ENCODE peak calls at places on chromosomes 13 and 19, in eight cellular contexts. O, G, R, X, A, S, N and H are unnamed samples.

GRCh38 chr13:94660695-94661324 is 51.5 kb downstream of the SOX21 start:
- DNase-seq in A (no peak), O (no peak), S (peak), G (peak), X (no peak), R (no peak), N (no peak), H (peak)

GRCh38 chr19:4930664-4931063 is 21.4 kb downstream of the UHRF1 start:
- DNase-seq in O (no peak), A (no peak), R (no peak), X (no peak), S (no peak), N (no peak), G (peak), H (no peak)

GRCh38 chr13:77521595-77522367 is 13.7 kb upstream of the SCEL start:
- DNase-seq in R (peak), O (no peak), X (no peak), N (no peak), G (peak), A (peak), S (peak), H (no peak)

GRCh38 chr13:52162279-52163101 is 3.1 kb upstream of the NEK3 start:
- DNase-seq in R (no peak), O (no peak), A (no peak), X (no peak), S (no peak), N (no peak), G (peak), H (peak)

GRCh38 chr13:94630858-94631257 is 29.2 kb downstream of the GPR180 start:
- DNase-seq in O (no peak), S (no peak), X (no peak), A (no peak), G (no peak), R (no peak), N (no peak), H (no peak)

GRCh38 chr19:6588508-6589345 is 2.2 kb downstream of the CD70 start:
- DNase-seq in X (no peak), S (no peak), A (no peak), N (no peak), O (no peak), G (no peak), R (no peak), H (no peak)

GRCh38 chr19:33302974-33303790 is 848 bp upstream of the CEBPA start:
- DNase-seq in O (peak), S (peak), A (peak), X (no peak), G (peak), R (no peak), N (no peak), H (no peak)

GRCh38 chr19:49422407-49423277 is 599 bp downstream of the PTH2 start:
- DNase-seq in N (no peak), S (no peak), X (no peak), G (no peak), R (no peak), A (peak), O (peak), H (no peak)

GRCh38 chr13:28177327-28177726 is 39.0 kb downstream of the PAN3 start:
- DNase-seq in N (no peak), O (no peak), A (no peak), S (no peak), G (no peak), R (no peak), X (no peak), H (no peak)

GRCh38 chr13:100542546-100543156 is 45.9 kb downstream of the GGACT start:
- DNase-seq in S (peak), R (no peak), O (peak), X (peak), A (no peak), N (no peak), G (peak), H (peak)

GRCh38 chr19:46863818-46864629 is 3.2 kb downstream of the ARHGAP35 start:
- DNase-seq in A (peak), S (peak), R (peak), O (no peak), X (no peak), G (peak), N (no peak), H (peak)

GRCh38 chr13:96285729-96286128 is 195.8 kb downstream of the HS6ST3 start:
- DNase-seq in G (no peak), O (no peak), S (no peak), A (no peak), R (no peak), N (no peak), X (no peak), H (no peak)

GRCh38 chr19:52397310-52398090 is at the start of gene ZNF528:
- DNase-seq in N (peak), G (peak), S (peak), R (peak), X (peak), O (peak), A (no peak), H (peak)

GRCh38 chr13:42064259-42064658 is 15.8 kb downstream of the DGKH start:
- DNase-seq in N (no peak), A (no peak), G (peak), S (peak), R (no peak), X (no peak), O (no peak), H (peak)

GRCh38 chr19:43362179-43362578 is 8.7 kb downstream of the CD177 start:
- DNase-seq in N (no peak), O (no peak), R (no peak), G (no peak), X (no peak), A (no peak), S (no peak), H (peak)

GRCh38 chr19:50838239-50838638 is 4.9 kb upstream of the KLK15 start:
- DNase-seq in A (peak), O (no peak), N (no peak), R (no peak), S (no peak), X (no peak), G (no peak), H (no peak)
- TF ChIP-seq CTCF in A (peak), O (no peak), N (no peak), R (no peak), S (no peak), X (no peak), G (peak), H (no peak)

GRCh38 chr19:16141043-16141442 is 2.4 kb upstream of the HSH2D start:
- DNase-seq in A (no peak), X (no peak), O (no peak), S (no peak), R (no peak), N (no peak), G (no peak), H (no peak)
- TF ChIP-seq CTCF in A (no peak), X (no peak), O (no peak), S (no peak), R (no peak), N (no peak), G (no peak), H (no peak)

GRCh38 chr19:39810424-39810823 is 23.5 kb downstream of the DYRK1B start:
- DNase-seq in R (no peak), G (no peak), O (no peak), N (no peak), S (no peak), X (no peak), A (no peak), H (no peak)
- TF ChIP-seq CTCF in R (no peak), G (no peak), O (no peak), N (no peak), S (no peak), X (no peak), A (no peak), H (no peak)

GRCh38 chr19:31676271-31677004 is 327.2 kb upstream of the TSHZ3 start:
- DNase-seq in N (no peak), O (no peak), A (no peak), G (no peak), X (no peak), S (no peak), R (no peak), H (no peak)
- TF ChIP-seq CTCF in N (no peak), O (no peak), A (no peak), G (no peak), X (no peak), S (peak), R (no peak), H (peak)

DNA sequence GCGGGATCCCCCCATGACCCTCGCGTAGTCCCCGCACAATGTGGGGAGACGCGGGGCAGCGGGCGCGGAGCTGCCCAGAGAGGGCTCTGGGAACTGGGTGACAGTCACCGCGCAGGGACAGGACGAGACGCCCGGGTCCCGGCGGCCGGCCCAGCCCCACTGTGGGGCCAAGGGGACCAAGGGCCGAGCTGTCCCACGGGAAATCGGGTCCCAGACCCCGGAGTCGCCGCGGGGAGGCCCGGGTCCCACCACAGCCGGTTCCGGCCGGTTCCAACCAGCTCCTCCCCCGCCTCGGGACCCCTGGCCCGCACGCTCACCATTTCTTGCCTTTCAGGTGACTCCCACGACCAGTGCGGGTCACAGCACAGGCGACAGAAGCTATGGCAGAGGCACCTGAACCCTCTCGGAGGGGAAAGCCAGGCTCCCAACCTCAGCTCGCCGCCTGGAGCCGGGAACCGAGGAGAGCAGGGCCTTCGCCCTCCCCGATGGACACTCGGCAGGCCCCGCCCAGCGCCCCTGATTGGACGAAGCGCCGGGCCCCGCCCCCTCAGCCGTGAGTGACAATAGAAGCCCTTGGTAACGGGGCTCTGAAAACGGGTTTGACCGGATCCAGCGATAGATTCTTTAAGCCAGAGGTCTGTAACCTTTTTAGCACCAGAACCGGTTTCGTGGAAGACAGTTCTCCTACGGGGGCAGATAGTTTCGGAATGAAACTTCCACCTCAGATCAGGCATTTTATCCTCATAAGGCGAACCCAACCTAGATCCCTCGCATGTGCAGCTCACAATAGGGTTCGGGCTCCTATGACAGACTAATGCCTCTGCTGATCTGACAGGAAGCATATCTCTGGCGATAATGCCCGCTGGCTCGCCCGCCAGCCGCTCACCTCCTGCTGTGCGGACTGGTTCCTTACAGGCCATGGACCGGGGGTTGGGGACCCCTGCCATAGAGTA is at the start of gene ZNF433:
- DNase-seq in A (peak), G (peak), O (peak), S (peak), X (peak), N (peak), R (peak), H (peak)
- TF ChIP-seq CTCF in A (no peak), G (no peak), O (no peak), S (peak), X (no peak), N (no peak), R (no peak), H (peak)

GRCh38 chr19:10259162-10259905 is 7.3 kb downstream of the MRPL4 start:
- DNase-seq in O (peak), R (peak), N (peak), S (peak), A (peak), X (peak), G (peak), H (peak)
- TF ChIP-seq CTCF in O (peak), R (peak), N (peak), S (peak), A (peak), X (peak), G (peak), H (peak)

GRCh38 chr19:37583340-37583739 is 11.3 kb downstream of the ZNF571 start:
- DNase-seq in X (no peak), N (no peak), G (no peak), R (no peak), A (no peak), S (no peak), O (no peak), H (no peak)
- TF ChIP-seq CTCF in X (no peak), N (no peak), G (no peak), R (no peak), A (no peak), S (no peak), O (no peak), H (no peak)

GRCh38 chr19:29671393-29672076 is 6.3 kb downstream of the PLEKHF1 start:
- DNase-seq in A (peak), N (peak), O (no peak), R (peak), X (no peak), G (peak), S (no peak), H (no peak)
- TF ChIP-seq CTCF in A (peak), N (peak), O (peak), R (peak), X (no peak), G (no peak), S (peak), H (peak)

GRCh38 chr19:2543463-2544442 is 67.8 kb downstream of the GADD45B start:
- DNase-seq in G (peak), S (peak), X (peak), A (peak), R (peak), O (peak), N (peak), H (peak)
- TF ChIP-seq CTCF in G (peak), S (peak), X (peak), A (no peak), R (no peak), O (no peak), N (no peak), H (peak)